ENCODE peak calls at places on chromosomes 7 and 10, in seven cellular contexts. X is activated CD8-positive, alpha-beta memory T cell treated with anti-CD3 and anti-CD28 coated beads for 48 hours; L is SW 1271; M is activated T-cell treated with anti-CD3 and anti-CD28 coated beads, Interleukin-2, amount 50 U/mL, for 24 hours; U is AG04449; D is Caki2; E is NCI-H1694 treated with DMSO at 0.1 percent for 48 hours. Q is an unnamed sample.

GRCh38 chr10:78851652-78852051 is 217.1 kb upstream of the ZMIZ1 start:
- DNase-seq in M (no peak), D (no peak), L (no peak), X (no peak), U (no peak), E (peak), Q (no peak)

GRCh38 chr7:4307645-4308590 is 374.2 kb upstream of the FOXK1 start:
- DNase-seq in U (no peak), D (no peak), X (no peak), M (no peak), E (no peak), L (no peak), Q (no peak)

GRCh38 chr10:11908536-11908935 is 85.4 kb downstream of the PROSER2 start:
- DNase-seq in U (no peak), X (no peak), M (no peak), E (no peak), L (no peak), D (no peak), Q (no peak)

GRCh38 chr7:369981-370621 is 80.1 kb downstream of the FOXL3 start:
- DNase-seq in U (no peak), E (no peak), X (no peak), D (no peak), L (no peak), M (no peak), Q (no peak)

GRCh38 chr7:99679400-99680191 is at the start of gene CYP3A5:
- DNase-seq in D (peak), E (no peak), X (no peak), L (no peak), U (no peak), M (no peak), Q (no peak)

GRCh38 chr10:22427890-22428571 is 82.7 kb downstream of the SPAG6 start:
- DNase-seq in E (peak), D (peak), X (no peak), L (no peak), U (peak), M (no peak), Q (peak)

GRCh38 chr7:111265394-111265793 is 174.5 kb downstream of the LRRN3 start:
- DNase-seq in M (no peak), X (no peak), U (no peak), D (no peak), L (no peak), E (no peak), Q (no peak)

GRCh38 chr7:108197371-108198091 is 67.4 kb upstream of the LAMB4 start:
- DNase-seq in E (no peak), M (no peak), U (no peak), L (no peak), X (no peak), D (no peak), Q (no peak)